ENCODE peak calls at places on chromosomes 11 and 22, in five cellular contexts. O is tibial nerve, D is NB4, I is IMR-90, A is GM12891. J is an unnamed sample.
A peak's percentile ranks its signal among the peaks of the same experiment; 100 is the strongest.

GRCh38 chr22:43004362-43005035 is 10.4 kb downstream of the PACSIN2 start:
- DNase-seq in O (no peak), I (no peak), D (peak; percentile 98), A (no peak), J (no peak)

GRCh38 chr11:110113507-110113906 is 20.3 kb downstream of the ZC3H12C start:
- DNase-seq in I (no peak), D (no peak), O (no peak), A (no peak), J (no peak)

GRCh38 chr11:33448461-33449130 is 191.4 kb downstream of the HIPK3 start:
- DNase-seq in I (peak; percentile 34), O (no peak), A (no peak), D (no peak), J (no peak)

GRCh38 chr11:43358308-43358669 is 431 bp upstream of the TTC17 start:
- DNase-seq in O (no peak), A (no peak), D (no peak), I (no peak), J (no peak)

GRCh38 chr11:104682241-104682640 is 216.0 kb downstream of the CASP12 start:
- DNase-seq in A (no peak), I (no peak), D (no peak), O (no peak), J (no peak)

GRCh38 chr22:29797351-29797750 is 30.2 kb downstream of the UQCR10 start:
- DNase-seq in O (no peak), D (peak; percentile 61), A (peak; percentile 56), I (no peak), J (no peak)

GRCh38 chr11:1574256-1575242 is 2.5 kb upstream of the DUSP8 start:
- DNase-seq in I (peak; percentile 23), D (peak; percentile 77), O (no peak), A (peak; percentile 77), J (peak; percentile 75)

GRCh38 chr11:65547446-65548125 is 10.6 kb downstream of the LTBP3 start:
- DNase-seq in A (no peak), I (no peak), D (no peak), O (no peak), J (no peak)

GRCh38 chr22:27133951-27134664 is 476.7 kb downstream of the MIAT start:
- DNase-seq in I (peak; percentile 86), A (peak; percentile 19), O (no peak), D (peak; percentile 93), J (peak; percentile 52)

GRCh38 chr11:61022311-61023085 is 51.0 kb downstream of the CD6 start:
- DNase-seq in D (no peak), A (no peak), I (no peak), O (no peak), J (no peak)

GRCh38 chr22:40525250-40525884 is 111.2 kb downstream of the MRTFA start:
- DNase-seq in A (no peak), O (no peak), D (peak; percentile 62), I (peak; percentile 46), J (no peak)

GRCh38 chr11:65352783-65353182 is 1.8 kb upstream of the TIGD3 start:
- DNase-seq in D (peak; percentile 42), I (peak; percentile 32), A (no peak), O (no peak), J (no peak)

GRCh38 chr11:2685566-2686359 is 14.0 kb downstream of the KCNQ1OT1 start:
- DNase-seq in O (no peak), D (no peak), I (no peak), A (no peak), J (no peak)

GRCh38 chr22:38755911-38756532 is at the start of gene SUN2:
- DNase-seq in O (peak; percentile 95), D (peak; percentile 88), A (peak; percentile 97), I (peak; percentile 77), J (peak; percentile 72)
- TF ChIP-seq POLR2A in O (peak; percentile 90), D (peak; percentile 33), A (peak; percentile 52), I (peak; percentile 63), J (peak; percentile 34)

DNA sequence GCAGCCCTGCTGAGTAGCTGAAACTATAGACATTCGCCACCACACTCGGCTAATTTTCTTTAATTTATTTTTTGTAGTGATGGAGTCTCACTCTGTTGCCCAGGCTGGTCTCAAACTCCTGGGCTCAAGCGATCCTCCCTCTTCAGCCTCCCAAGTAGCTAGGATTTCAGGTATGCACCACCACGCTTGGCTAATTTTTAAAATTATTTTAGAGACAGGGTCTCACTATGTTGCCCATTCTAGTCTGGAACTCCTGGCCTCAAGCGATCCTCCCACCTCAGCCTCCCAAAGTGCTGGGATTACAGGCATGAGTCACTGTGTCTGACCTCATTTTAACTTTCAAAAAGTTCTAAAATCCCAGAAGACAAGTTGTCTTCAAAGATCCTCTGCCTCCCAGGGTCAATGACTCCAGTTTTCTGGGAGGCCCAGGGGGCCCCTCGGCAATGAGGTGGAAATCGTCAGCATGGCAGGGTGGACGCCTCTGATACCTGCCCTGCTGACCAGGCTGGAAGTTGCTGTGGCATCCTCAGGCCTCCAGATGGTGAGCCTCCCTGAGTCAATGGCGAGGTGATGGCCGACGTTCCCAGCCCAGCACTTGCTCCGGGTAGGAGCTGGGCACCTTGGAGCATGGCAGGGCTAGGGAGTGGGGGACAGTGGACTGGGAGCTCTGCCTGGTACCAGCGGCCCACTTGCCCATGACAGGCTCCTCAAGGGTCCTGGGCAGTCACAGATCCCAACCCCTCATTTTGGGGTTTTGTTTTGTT is 31.1 kb downstream of the RPL3 start:
- DNase-seq in O (no peak), A (no peak), D (no peak), I (no peak), J (no peak)
- TF ChIP-seq POLR2A in O (no peak), A (no peak), D (no peak), I (no peak), J (no peak)

GRCh38 chr11:86591631-86592030 is 80.8 kb downstream of the ME3 start:
- DNase-seq in A (no peak), O (no peak), I (no peak), D (no peak), J (no peak)

GRCh38 chr11:86594746-86595145 is 77.7 kb downstream of the ME3 start:
- DNase-seq in I (peak; percentile 71), A (no peak), D (no peak), O (no peak), J (no peak)

GRCh38 chr11:86592047-86592564 is 80.3 kb downstream of the ME3 start:
- DNase-seq in I (peak; percentile 68), O (no peak), A (no peak), D (no peak), J (no peak)

GRCh38 chr11:86593833-86594232 is 78.6 kb downstream of the ME3 start:
- DNase-seq in I (no peak), A (no peak), O (no peak), D (no peak), J (no peak)

GRCh38 chr11:86592659-86593451 is 79.6 kb downstream of the ME3 start:
- DNase-seq in I (peak; percentile 87), D (peak; percentile 89), O (no peak), A (peak; percentile 32), J (peak; percentile 21)
- TF ChIP-seq POLR2A in I (no peak), D (no peak), O (no peak), A (no peak), J (no peak)

GRCh38 chr22:48055827-48056226 is 1293.4 kb downstream of the TBC1D22A start:
- DNase-seq in A (no peak), D (no peak), I (no peak), O (no peak), J (no peak)
- TF ChIP-seq POLR2A in A (no peak), D (no peak), I (no peak), O (no peak), J (no peak)